ENCODE peak calls at places on chromosomes 13 and 19, in seven cellular contexts. R, V, P, W, Z, E and O are unnamed samples.
A peak's percentile ranks its signal among the peaks of the same experiment; 100 is the strongest.

GRCh38 chr13:23898101-23898500 is 799 bp upstream of the C1QTNF9B start:
- DNase-seq in R (peak; percentile 37), V (peak; percentile 96), P (peak; percentile 70), W (no peak), Z (no peak), E (no peak), O (no peak)

GRCh38 chr13:100306042-100306441 is 217.1 kb downstream of the PCCA start:
- DNase-seq in R (no peak), V (no peak), P (no peak), W (no peak), Z (no peak), E (no peak), O (no peak)

GRCh38 chr13:106373304-106373988 is 162.0 kb downstream of the EFNB2 start:
- DNase-seq in R (peak; percentile 11), V (no peak), P (peak; percentile 33), W (no peak), Z (no peak), E (no peak), O (no peak)

GRCh38 chr19:7427944-7428343 is 60.9 kb downstream of the PEX11G start:
- DNase-seq in R (no peak), V (peak; percentile 86), P (peak; percentile 9), W (no peak), Z (no peak), E (no peak), O (no peak)

GRCh38 chr13:46668302-46668720 is 115.3 kb downstream of the LRCH1 start:
- DNase-seq in R (peak; percentile 93), V (peak; percentile 76), P (peak; percentile 89), W (no peak), Z (peak; percentile 66), E (no peak), O (peak; percentile 65)

GRCh38 chr19:42216653-42217521 is 590 bp downstream of the DEDD2 start:
- DNase-seq in R (peak; percentile 40), V (no peak), P (peak; percentile 67), W (peak; percentile 84), Z (peak; percentile 68), E (peak; percentile 74), O (peak; percentile 48)

GRCh38 chr13:23506821-23507210 is 63.4 kb upstream of the TNFRSF19 start:
- DNase-seq in R (peak; percentile 63), V (peak; percentile 62), P (peak; percentile 82), W (no peak), Z (no peak), E (no peak), O (no peak)

GRCh38 chr13:94799330-94799729 is 87.0 kb upstream of the SOX21 start:
- DNase-seq in R (peak; percentile 5), V (no peak), P (no peak), W (no peak), Z (no peak), E (no peak), O (no peak)

GRCh38 chr13:37534181-37534580 is 64.4 kb downstream of the POSTN start:
- DNase-seq in R (no peak), V (peak; percentile 68), P (peak; percentile 91), W (no peak), Z (no peak), E (no peak), O (no peak)

GRCh38 chr13:73056054-73056962 is 2.5 kb upstream of the KLF5 start:
- DNase-seq in R (peak; percentile 88), V (no peak), P (peak; percentile 57), W (no peak), Z (no peak), E (no peak), O (no peak)

GRCh38 chr19:55232284-55232597 is 3.7 kb upstream of the TMEM86B start:
- DNase-seq in R (no peak), V (no peak), P (no peak), W (no peak), Z (no peak), E (no peak), O (no peak)

GRCh38 chr19:55230329-55230728 is 1.8 kb upstream of the TMEM86B start:
- DNase-seq in R (no peak), V (no peak), P (no peak), W (no peak), Z (no peak), E (no peak), O (no peak)

GRCh38 chr19:55231391-55232283 is 3.1 kb upstream of the TMEM86B start:
- DNase-seq in R (no peak), V (no peak), P (no peak), W (no peak), Z (peak; percentile 54), E (no peak), O (no peak)

GRCh38 chr19:55229789-55230182 is 1.2 kb upstream of the TMEM86B start:
- DNase-seq in R (no peak), V (no peak), P (no peak), W (no peak), Z (no peak), E (no peak), O (no peak)

GRCh38 chr19:55230780-55231179 is 2.2 kb upstream of the TMEM86B start:
- DNase-seq in R (no peak), V (no peak), P (no peak), W (no peak), Z (no peak), E (no peak), O (no peak)
- H3K4me3 ChIP-seq in R (no peak overlapping the region), V (no peak overlapping the region), P (no peak overlapping the region), W (no peak overlapping the region), Z (no peak overlapping the region), E (no peak overlapping the region), O (no peak overlapping the region)

GRCh38 chr13:109743706-109744453 is 42.5 kb downstream of the IRS2 start:
- DNase-seq in R (peak; percentile 74), V (peak; percentile 33), P (peak; percentile 83), W (no peak), Z (no peak), E (no peak), O (no peak)
- H3K4me3 ChIP-seq in R (no peak overlapping the region), V (no peak overlapping the region), P (no peak overlapping the region), W (no peak overlapping the region), Z (no peak overlapping the region), E (no peak overlapping the region), O (no peak overlapping the region)

GRCh38 chr19:45103625-45104319 is 10.8 kb downstream of the PPP1R37 start:
- DNase-seq in R (no peak), V (no peak), P (no peak), W (no peak), Z (no peak), E (no peak), O (peak; percentile 29)
- H3K4me3 ChIP-seq in R (no peak overlapping the region), V (no peak overlapping the region), P (no peak overlapping the region), W (peak overlapping the region; percentile 14), Z (peak overlapping the region; percentile 26), E (no peak overlapping the region), O (no peak overlapping the region)

GRCh38 chr13:110559429-110559943 is 2.0 kb downstream of the RAB20 start:
- DNase-seq in R (peak; percentile 49), V (no peak), P (peak; percentile 76), W (peak; percentile 84), Z (no peak), E (peak; percentile 84), O (peak; percentile 37)
- H3K4me3 ChIP-seq in R (peak overlapping the region; percentile 86), V (peak overlapping the region; percentile 41), P (peak overlapping the region; percentile 39), W (peak overlapping the region; percentile 81), Z (peak overlapping the region; percentile 88), E (peak overlapping the region; percentile 82), O (peak overlapping the region; percentile 77)

GRCh38 chr19:19647037-19647835 is 3.8 kb upstream of the GMIP start:
- DNase-seq in R (no peak), V (no peak), P (no peak), W (no peak), Z (no peak), E (no peak), O (no peak)

GRCh38 chr19:19642506-19643157 is 825 bp downstream of the GMIP start:
- DNase-seq in R (no peak), V (no peak), P (peak; percentile 40), W (no peak), Z (no peak), E (no peak), O (no peak)

GRCh38 chr19:19645233-19645870 is 1.9 kb upstream of the GMIP start:
- DNase-seq in R (no peak), V (no peak), P (no peak), W (no peak), Z (no peak), E (no peak), O (no peak)

GRCh38 chr19:19643158-19644053 is at the start of gene GMIP:
- DNase-seq in R (peak; percentile 52), V (no peak), P (peak; percentile 78), W (peak; percentile 83), Z (peak; percentile 91), E (peak; percentile 83), O (peak; percentile 84)

DNA sequence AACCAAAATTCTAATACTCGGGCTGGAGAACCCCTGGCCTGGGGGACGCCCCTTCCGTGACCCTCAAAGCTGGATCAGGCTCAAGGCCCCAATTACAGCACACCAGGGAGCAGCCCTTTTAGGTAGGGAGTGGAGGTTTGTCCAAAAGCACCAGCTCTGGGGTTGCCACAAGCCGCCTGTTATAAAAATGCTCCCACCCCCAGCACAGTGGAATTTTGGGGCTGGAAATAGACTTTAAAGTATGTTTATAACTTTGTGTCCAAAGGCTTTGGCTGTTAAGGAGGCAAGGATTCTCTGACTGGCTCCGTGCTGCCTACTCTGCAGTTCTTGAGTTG is 564 bp upstream of the GMIP start:
- DNase-seq in R (no peak), V (no peak), P (peak; percentile 24), W (no peak), Z (no peak), E (no peak), O (no peak)
- H3K4me3 ChIP-seq in R (no peak overlapping the region), V (peak overlapping the region; percentile 88), P (peak overlapping the region; percentile 84), W (peak overlapping the region; percentile 86), Z (peak overlapping the region; percentile 76), E (peak overlapping the region; percentile 90), O (peak overlapping the region; percentile 59)

GRCh38 chr19:49120325-49120683 is 960 bp downstream of the PPFIA3 start:
- DNase-seq in R (no peak), V (no peak), P (no peak), W (no peak), Z (no peak), E (no peak), O (no peak)
- H3K4me3 ChIP-seq in R (no peak overlapping the region), V (no peak overlapping the region), P (no peak overlapping the region), W (peak overlapping the region; percentile 95), Z (peak overlapping the region; percentile 79), E (peak overlapping the region; percentile 53), O (no peak overlapping the region)